ENCODE peak calls at places on chromosomes 1 and 21, in seven cellular contexts. R, X, C, Z, Y, P and G are unnamed samples. For H3K9me3, the result is how much of the 10 kb centered on the place peaks cover.

GRCh38 chr1:27727126-27727525 is 1.4 kb downstream of the FAM76A start:
- DNase-seq in P (no peak), R (no peak), Y (no peak), X (no peak), C (no peak), Z (peak), G (no peak)

GRCh38 chr1:28087614-28088167 is 719 bp downstream of the EYA3 start:
- DNase-seq in R (no peak), P (no peak), Y (no peak), X (no peak), C (no peak), Z (no peak), G (no peak)

GRCh38 chr1:1361982-1362423 is 3.6 kb upstream of the MXRA8 start:
- DNase-seq in C (no peak), P (peak), Y (no peak), R (peak), X (no peak), Z (peak), G (peak)

GRCh38 chr1:42992043-42992697 is 33.5 kb upstream of the SLC2A1 start:
- DNase-seq in C (no peak), Y (no peak), P (no peak), X (no peak), Z (no peak), R (no peak), G (no peak)

GRCh38 chr1:5667513-5668325 is 324.5 kb downstream of the NPHP4 start:
- DNase-seq in C (no peak), R (no peak), Z (no peak), P (peak), X (no peak), Y (no peak), G (no peak)

GRCh38 chr21:41316200-41316599 is 401 bp upstream of the FAM3B start:
- DNase-seq in X (no peak), Z (no peak), R (no peak), Y (no peak), P (no peak), C (no peak), G (no peak)

GRCh38 chr1:201665036-201665435 is 126.1 kb downstream of the NAV1 start:
- DNase-seq in R (no peak), P (no peak), Y (no peak), X (no peak), Z (no peak), C (no peak), G (no peak)

GRCh38 chr1:205064741-205065316 is 19.4 kb downstream of the TMEM81 start:
- DNase-seq in Y (no peak), X (no peak), P (no peak), C (no peak), R (no peak), Z (no peak), G (no peak)

GRCh38 chr1:240285541-240285940 is 193.9 kb downstream of the FMN2 start:
- DNase-seq in P (no peak), R (no peak), Y (no peak), C (no peak), Z (peak), X (no peak), G (no peak)

GRCh38 chr21:44612669-44613229 is 870 bp downstream of the KRTAP10-8 start:
- DNase-seq in X (no peak), R (no peak), P (no peak), Z (no peak), Y (no peak), C (no peak), G (peak)

GRCh38 chr1:205578780-205579571 is 52.8 kb downstream of the ELK4 start:
- DNase-seq in Y (no peak), X (no peak), Z (no peak), C (no peak), P (no peak), R (no peak), G (no peak)

GRCh38 chr21:40191196-40191595 is 324.0 kb downstream of the PCP4 start:
- DNase-seq in C (no peak), Z (no peak), R (no peak), P (no peak), X (no peak), Y (no peak), G (no peak)
- H3K9me3 ChIP-seq in C (under half), Z (under half), R (under half), P (under half), X (under half), Y (under half), G (under half)

GRCh38 chr1:61241864-61242472 is 159.6 kb downstream of the NFIA start:
- DNase-seq in P (no peak), Z (no peak), R (no peak), Y (no peak), X (no peak), C (no peak), G (no peak)
- H3K4me3 ChIP-seq in P (no peak), Z (no peak), R (no peak), Y (no peak), X (peak), C (no peak), G (no peak)

DNA sequence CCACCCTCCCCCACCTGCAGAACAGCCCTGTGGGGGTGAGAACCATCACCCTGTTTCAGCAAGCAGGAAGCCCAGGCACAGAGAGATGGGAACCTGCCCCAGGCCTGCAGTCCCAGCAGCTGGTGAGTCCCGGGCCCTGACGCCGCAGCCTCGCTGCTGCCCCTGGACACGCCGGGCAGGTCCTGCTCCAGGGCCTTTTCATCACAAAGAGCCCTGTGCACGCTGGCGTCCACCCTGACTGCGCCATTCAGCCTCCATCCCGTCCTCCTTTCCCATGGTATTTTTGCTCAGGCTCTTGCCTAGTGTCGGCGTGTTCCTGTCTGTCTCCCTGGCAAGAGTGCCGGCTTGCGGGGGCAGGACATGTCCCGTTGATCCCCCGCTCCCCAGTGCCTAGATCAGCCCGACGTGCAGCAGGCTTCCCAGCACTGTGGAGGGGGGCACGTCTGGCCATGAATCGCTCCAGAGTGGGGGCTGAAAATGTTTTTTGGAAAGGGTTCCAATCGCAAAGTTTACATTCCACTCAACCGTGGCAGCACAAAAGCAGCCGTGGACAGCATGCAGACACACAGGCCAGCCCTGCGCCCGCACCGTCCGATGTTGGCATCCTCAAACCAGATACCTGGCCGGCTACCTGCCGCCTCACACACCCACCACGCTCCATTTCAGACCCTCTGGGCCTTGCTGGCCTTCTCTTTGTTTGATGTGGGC is 6.3 kb upstream of the TTC34 start:
- DNase-seq in Y (no peak), P (no peak), X (no peak), Z (no peak), R (no peak), C (no peak), G (peak)
- H3K9me3 ChIP-seq in Y (under half), P (under half), X (under half), Z (under half), R (under half), C (under half), G (under half)

GRCh38 chr1:90725341-90725960 is 8.3 kb upstream of the BARHL2 start:
- DNase-seq in Z (no peak), R (no peak), P (no peak), Y (no peak), X (no peak), C (no peak), G (no peak)

GRCh38 chr1:90723561-90724108 is 6.5 kb upstream of the BARHL2 start:
- DNase-seq in P (no peak), Z (no peak), R (no peak), C (no peak), X (no peak), Y (no peak), G (peak)

GRCh38 chr1:90724361-90724760 is 7.3 kb upstream of the BARHL2 start:
- DNase-seq in P (no peak), R (no peak), Y (no peak), X (no peak), Z (no peak), C (no peak), G (no peak)

GRCh38 chr1:90725961-90726715 is 9.0 kb upstream of the BARHL2 start:
- DNase-seq in X (no peak), Z (no peak), C (no peak), Y (no peak), R (no peak), P (no peak), G (no peak)

GRCh38 chr1:90724926-90725325 is 7.8 kb upstream of the BARHL2 start:
- DNase-seq in Y (no peak), C (no peak), P (no peak), X (no peak), R (no peak), Z (no peak), G (no peak)
- H3K4me3 ChIP-seq in Y (no peak), C (no peak), P (peak), X (peak), R (peak), Z (no peak), G (no peak)

GRCh38 chr21:23152130-23152529 is 2153.9 kb downstream of the NCAM2 start:
- DNase-seq in R (no peak), P (no peak), Y (no peak), Z (no peak), X (no peak), C (no peak), G (no peak)
- H3K9me3 ChIP-seq in R (under half), P (under half), Y (under half), Z (under half), X (under half), C (under half), G (under half)

DNA sequence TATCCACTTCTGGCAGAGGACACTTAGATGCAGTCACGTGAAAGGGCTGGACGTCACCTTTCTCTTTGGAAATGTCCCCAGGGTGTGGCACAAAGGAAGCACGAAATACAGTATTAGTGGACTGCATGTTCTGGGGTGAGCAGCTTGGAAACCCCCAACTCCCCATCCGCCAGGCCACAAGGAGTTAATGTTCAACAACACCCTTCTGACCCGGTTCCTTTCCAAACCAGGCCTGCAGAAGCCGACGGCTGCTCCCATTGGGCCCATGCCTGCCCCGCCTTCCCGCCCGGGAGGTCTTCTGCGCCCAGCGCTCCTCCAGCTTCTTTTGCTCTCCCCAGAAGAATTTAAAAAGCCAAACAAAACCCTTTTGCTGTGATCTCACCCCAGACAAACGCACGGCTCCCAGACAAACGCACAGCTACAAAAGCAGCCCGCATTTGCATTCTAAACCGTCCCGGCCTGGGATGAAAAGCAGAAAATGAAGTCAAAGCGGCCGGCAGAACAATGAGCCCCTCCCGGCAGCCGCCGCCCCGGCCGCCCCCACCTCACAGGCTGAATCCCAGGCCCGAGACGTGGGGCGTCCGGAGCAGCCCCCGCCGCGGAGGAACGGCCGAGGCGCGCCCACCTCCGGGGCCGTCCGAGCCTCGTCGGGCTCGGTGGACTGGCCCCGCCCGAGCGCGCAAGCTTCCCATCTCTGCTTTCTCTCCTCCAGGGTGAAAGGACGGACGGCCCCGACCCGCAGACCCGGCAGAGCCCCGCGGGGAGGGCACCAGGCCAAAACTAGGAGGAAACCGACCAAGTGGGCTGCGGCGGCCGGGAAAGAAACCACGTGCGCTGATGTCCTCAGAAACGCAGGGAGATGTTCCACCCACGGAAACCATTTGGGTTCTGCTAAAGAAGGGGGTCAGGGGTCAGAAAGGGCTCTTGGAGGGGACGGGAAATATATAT is 101.9 kb downstream of the PLPP3 start:
- DNase-seq in X (peak), Y (no peak), Z (peak), C (no peak), R (peak), P (peak), G (peak)
- H3K4me3 ChIP-seq in X (peak), Y (peak), Z (peak), C (no peak), R (peak), P (peak), G (peak)

GRCh38 chr21:27582946-27583270 is 616.0 kb upstream of the ADAMTS5 start:
- DNase-seq in Y (no peak), X (no peak), R (no peak), P (no peak), C (no peak), Z (peak), G (no peak)

GRCh38 chr21:27584266-27584665 is 617.4 kb upstream of the ADAMTS5 start:
- DNase-seq in R (no peak), X (no peak), Y (no peak), C (no peak), Z (no peak), P (no peak), G (no peak)

GRCh38 chr21:27581168-27581567 is 614.3 kb upstream of the ADAMTS5 start:
- DNase-seq in P (no peak), C (no peak), X (no peak), R (no peak), Y (no peak), Z (peak), G (no peak)

GRCh38 chr21:27580276-27580675 is 613.4 kb upstream of the ADAMTS5 start:
- DNase-seq in Y (no peak), X (no peak), Z (peak), R (no peak), P (no peak), C (no peak), G (no peak)

DNA sequence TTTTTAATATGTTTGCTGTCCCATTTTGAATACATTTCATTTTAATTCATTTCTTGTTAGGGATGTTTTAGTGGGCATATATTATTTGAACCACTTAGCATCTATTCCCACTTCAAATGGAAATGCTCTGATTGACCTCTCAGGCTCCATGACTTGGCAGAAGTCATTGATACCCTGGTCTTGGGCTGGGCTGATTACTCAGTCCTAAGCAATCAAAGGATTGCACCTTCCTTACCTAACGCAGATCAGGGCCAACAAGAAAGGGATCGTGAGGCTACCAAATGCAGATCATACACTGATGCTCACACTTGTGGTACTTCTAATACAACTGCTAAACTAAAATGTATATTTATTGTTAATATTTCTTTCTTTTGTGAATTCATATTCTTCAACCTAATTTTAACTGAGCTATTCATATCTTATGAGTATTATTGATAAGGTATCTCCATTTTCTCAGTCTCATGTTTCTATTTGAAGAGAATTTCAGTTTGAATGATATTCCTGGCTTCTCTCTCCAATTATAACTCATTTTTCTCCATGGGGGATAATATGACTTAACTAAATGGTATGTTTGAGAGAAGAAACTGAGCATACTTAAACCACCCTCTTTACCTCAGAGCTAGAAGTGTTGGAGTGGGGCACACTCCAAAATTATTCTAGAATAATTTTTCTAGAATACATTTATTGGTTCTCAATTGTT is 615.5 kb upstream of the ADAMTS5 start:
- DNase-seq in X (no peak), C (no peak), R (no peak), P (no peak), Z (peak), Y (no peak), G (no peak)
- H3K9me3 ChIP-seq in X (under half), C (under half), R (under half), P (under half), Z (under half), Y (under half), G (under half)